ENCODE peak calls at places on chromosomes 13 and 19, in four cellular contexts. F is HepG2, B is K562, H is H1. K is an unnamed sample.
A peak's percentile ranks its signal among the peaks of the same experiment; 100 is the strongest.

GRCh38 chr13:43786766-43787517 is at the start of gene ENOX1:
- DNase-seq in F (no peak), B (no peak), H (peak; percentile 67), K (no peak)

GRCh38 chr19:18204394-18205179 is 745 bp upstream of the RAB3A start:
- DNase-seq in F (no peak), B (no peak), H (peak; percentile 85), K (no peak)

GRCh38 chr19:43784251-43784980 is 3.6 kb upstream of the KCNN4 start:
- DNase-seq in F (no peak), B (peak; percentile 78), H (no peak), K (no peak)

GRCh38 chr19:306151-306900 is 15.1 kb upstream of the PLPP2 start:
- DNase-seq in F (no peak), B (no peak), H (no peak), K (no peak)

GRCh38 chr19:41415154-41415571 is 12.0 kb downstream of the B3GNT8 start:
- DNase-seq in F (no peak), B (no peak), H (no peak), K (no peak)

GRCh38 chr13:51772781-51773180 is 31.2 kb downstream of the DHRS12 start:
- DNase-seq in F (no peak), B (no peak), H (no peak), K (no peak)

GRCh38 chr19:2949939-2950285 is 5.1 kb upstream of the ZNF77 start:
- DNase-seq in F (peak; percentile 62), B (peak; percentile 76), H (no peak), K (no peak)

GRCh38 chr19:40549007-40549708 is 27.5 kb upstream of the SHKBP1 start:
- DNase-seq in F (peak; percentile 49), B (peak; percentile 85), H (peak; percentile 92), K (no peak)

GRCh38 chr13:51689597-51689996 is 105.3 kb downstream of the WDFY2 start:
- DNase-seq in F (peak; percentile 94), B (no peak), H (no peak), K (no peak)

GRCh38 chr19:40381321-40381720 is 8.7 kb downstream of the HIPK4 start:
- DNase-seq in F (no peak), B (no peak), H (no peak), K (no peak)

GRCh38 chr13:34161829-34162544 is 344.0 kb downstream of the RFC3 start:
- DNase-seq in F (peak; percentile 25), B (no peak), H (no peak), K (no peak)

GRCh38 chr13:44974056-44974798 is 15.0 kb downstream of the NUFIP1 start:
- DNase-seq in F (no peak), B (no peak), H (no peak), K (peak; percentile 37)

GRCh38 chr13:28819748-28820098 is 416 bp upstream of the MTUS2 start:
- DNase-seq in F (peak; percentile 9), B (peak; percentile 76), H (peak; percentile 92), K (no peak)

GRCh38 chr13:28532226-28533048 is 37.5 kb upstream of the FLT1 start:
- DNase-seq in F (no peak), B (peak; percentile 64), H (peak; percentile 71), K (no peak)

GRCh38 chr13:102091231-102091630 is 310.6 kb downstream of the FGF14 start:
- DNase-seq in F (no peak), B (no peak), H (peak; percentile 56), K (no peak)

DNA sequence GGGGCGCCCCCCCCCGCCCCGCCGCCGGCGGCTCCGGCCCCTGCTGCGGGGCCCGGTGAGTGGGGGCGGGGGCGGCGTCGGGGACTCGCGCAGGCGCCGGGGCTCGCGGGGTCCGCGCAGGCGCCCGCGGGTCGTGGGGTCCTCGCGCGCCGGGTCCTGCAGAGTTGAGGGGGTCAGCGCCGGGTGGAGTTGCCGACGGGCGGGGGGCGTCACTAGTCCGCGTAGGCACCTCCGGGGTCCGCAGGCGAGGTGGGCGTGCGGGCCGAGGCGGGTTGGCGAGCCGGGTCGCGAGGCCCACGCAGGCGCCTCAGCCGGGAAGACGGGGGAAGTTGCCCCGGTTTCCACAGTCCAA is 365 bp downstream of the PPP6R1 start:
- DNase-seq in F (no peak), B (peak; percentile 83), H (no peak), K (no peak)
- TF ChIP-seq KDM1A in F (no peak), B (no peak), H (no peak), K (no peak)

GRCh38 chr19:19508217-19508616 is 7.1 kb downstream of the TSSK6 start:
- DNase-seq in F (no peak), B (no peak), H (no peak), K (no peak)
- TF ChIP-seq POLR2AphosphoS5 in F (peak; percentile 15), B (peak; percentile 51), H (peak; percentile 43), K (no peak)

GRCh38 chr13:97194473-97194872 is 27.7 kb upstream of the MBNL2 start:
- DNase-seq in F (no peak), B (no peak), H (no peak), K (no peak)
- TF ChIP-seq KDM1A in F (no peak), B (peak; percentile 17), H (no peak), K (no peak)

GRCh38 chr13:110560606-110561334 is 752 bp downstream of the RAB20 start:
- DNase-seq in F (peak; percentile 49), B (no peak), H (no peak), K (no peak)

GRCh38 chr13:110559986-110560385 is 1.5 kb downstream of the RAB20 start:
- DNase-seq in F (no peak), B (no peak), H (no peak), K (no peak)

GRCh38 chr13:110557610-110558305 is 3.8 kb downstream of the RAB20 start:
- DNase-seq in F (no peak), B (no peak), H (no peak), K (no peak)

GRCh38 chr13:110561335-110562033 is at the start of gene RAB20:
- DNase-seq in F (peak; percentile 80), B (peak; percentile 91), H (peak; percentile 83), K (no peak)

DNA sequence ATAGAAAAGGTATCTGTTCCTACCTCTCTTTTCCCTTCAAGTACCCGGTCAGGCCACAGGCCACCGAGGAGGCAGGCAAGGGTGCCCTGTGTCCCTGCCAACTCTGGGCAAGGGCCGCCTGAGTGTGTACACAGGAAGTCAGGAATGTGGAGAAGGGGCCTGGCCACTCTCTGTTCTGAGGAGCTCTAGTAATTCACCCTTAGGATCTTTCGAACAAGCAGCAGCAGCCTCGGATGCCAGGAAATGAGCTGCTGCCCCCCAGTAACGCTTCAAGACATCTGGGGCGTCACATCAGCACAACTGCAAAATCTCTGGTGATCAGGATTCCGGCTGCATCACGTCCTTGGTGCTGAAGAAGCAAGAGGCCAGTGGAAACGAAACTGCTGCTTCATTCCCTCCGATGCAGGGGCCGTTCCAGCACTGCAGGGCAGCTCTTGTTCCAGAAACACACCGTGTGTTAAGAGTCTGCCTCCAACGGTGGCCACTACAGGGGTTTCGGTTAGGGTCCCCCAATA is 2.0 kb downstream of the RAB20 start:
- DNase-seq in F (no peak), B (no peak), H (no peak), K (no peak)
- TF ChIP-seq POLR2AphosphoS5 in F (no peak), B (no peak), H (no peak), K (no peak)

DNA sequence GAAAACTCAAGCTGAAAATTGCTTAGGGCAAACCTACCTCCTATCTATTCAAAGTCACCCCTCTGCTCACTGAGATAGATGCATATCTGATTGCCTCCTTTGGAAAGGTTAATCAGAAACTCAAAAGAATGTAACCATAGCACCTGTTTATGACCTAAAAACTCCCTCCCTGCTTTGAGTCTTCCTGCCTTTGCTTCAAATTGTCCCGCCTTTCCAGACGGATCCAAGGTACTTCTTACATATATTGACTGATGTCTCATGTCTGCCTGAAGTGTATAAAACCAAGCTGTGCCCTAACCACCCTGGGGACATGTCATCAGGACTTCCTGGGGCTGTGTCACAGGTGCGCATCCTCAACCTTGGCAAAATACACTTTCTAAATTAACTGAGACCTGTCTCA is 118.6 kb downstream of the TBC1D4 start:
- DNase-seq in F (no peak), B (no peak), H (no peak), K (no peak)
- TF ChIP-seq KDM1A in F (no peak), B (no peak), H (no peak), K (no peak)

GRCh38 chr19:38898788-38899446 is 501 bp downstream of the SIRT2 start:
- DNase-seq in F (no peak), B (no peak), H (no peak), K (no peak)

GRCh38 chr19:38901683-38902082 is 1.9 kb downstream of the NFKBIB start:
- DNase-seq in F (no peak), B (no peak), H (no peak), K (no peak)

GRCh38 chr19:38899447-38900219 is at the start of the genes NFKBIB and SIRT2:
- DNase-seq in F (peak; percentile 99), B (peak; percentile 97), H (peak; percentile 96), K (peak; percentile 99)

GRCh38 chr19:38900220-38900629 is 456 bp downstream of the NFKBIB start:
- DNase-seq in F (no peak), B (no peak), H (no peak), K (no peak)

DNA sequence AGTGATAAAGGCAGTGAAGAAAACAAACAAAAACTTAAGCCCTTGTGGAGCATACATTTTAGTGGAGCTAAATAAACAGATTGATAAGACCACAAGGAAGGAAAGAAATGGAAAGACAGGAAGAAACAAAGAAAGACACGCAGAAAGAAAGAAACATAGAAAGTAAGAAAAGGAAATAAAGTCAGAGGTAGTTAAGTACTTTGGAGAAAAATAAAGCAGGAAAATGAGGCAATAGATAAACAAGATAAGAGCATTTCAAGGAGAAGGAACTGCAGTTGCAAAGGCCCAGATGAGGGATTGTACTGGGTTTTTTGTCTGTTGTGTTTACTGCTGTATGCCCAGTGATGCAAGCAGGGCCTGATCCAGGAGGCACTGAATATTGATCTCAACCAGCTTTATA is 1.0 kb downstream of the NFKBIB start:
- DNase-seq in F (no peak), B (no peak), H (no peak), K (no peak)
- TF ChIP-seq POLR2AphosphoS5 in F (no peak), B (no peak), H (no peak), K (no peak)

GRCh38 chr13:41981961-41982723 is 21.2 kb upstream of the VWA8 start:
- DNase-seq in F (no peak), B (peak; percentile 19), H (no peak), K (no peak)

GRCh38 chr13:41991936-41992335 is 31.0 kb upstream of the VWA8 start:
- DNase-seq in F (no peak), B (no peak), H (no peak), K (no peak)

GRCh38 chr13:41988244-41988643 is 27.3 kb upstream of the VWA8 start:
- DNase-seq in F (no peak), B (no peak), H (no peak), K (no peak)

GRCh38 chr13:41985788-41986508 is 25.0 kb upstream of the VWA8 start:
- DNase-seq in F (no peak), B (no peak), H (no peak), K (no peak)
- TF ChIP-seq KDM1A in F (no peak), B (no peak), H (no peak), K (no peak)